ENCODE peak calls at places on chromosomes 5 and 9, in ten cellular contexts. One of them, this sample, is unnamed.

GRCh38 chr5:77176429-77176828 is 34.1 kb upstream of the PDE8B start:
- DNase-seq in mesenchymal stem cell: no peak
- DNase-seq in amniotic stem cell: no peak
- DNase-seq in psoas muscle: no peak
- DNase-seq in left cardiac atrium: no peak
- DNase-seq in iris pigment epithelial cell: no peak
- DNase-seq in body of pancreas: no peak
- DNase-seq in NCI-H460: no peak
- DNase-seq in substantia nigra: no peak
- DNase-seq in CD4-positive, CD25-positive, alpha-beta regulatory T cell: no peak
- DNase-seq in this sample: no peak

GRCh38 chr5:43482490-43483064 is 1.1 kb downstream of the TMEM267 start:
- DNase-seq in substantia nigra: no peak
- DNase-seq in body of pancreas: no peak
- DNase-seq in iris pigment epithelial cell: peak; percentile 19
- DNase-seq in mesenchymal stem cell: no peak
- DNase-seq in amniotic stem cell: no peak
- DNase-seq in NCI-H460: peak; percentile 21
- DNase-seq in CD4-positive, CD25-positive, alpha-beta regulatory T cell: no peak
- DNase-seq in psoas muscle: no peak
- DNase-seq in left cardiac atrium: no peak
- DNase-seq in this sample: peak; percentile 2

GRCh38 chr5:76303917-76304316 is 99.2 kb upstream of the IQGAP2 start:
- DNase-seq in CD4-positive, CD25-positive, alpha-beta regulatory T cell: peak; percentile 78
- DNase-seq in body of pancreas: peak; percentile 25
- DNase-seq in psoas muscle: no peak
- DNase-seq in NCI-H460: no peak
- DNase-seq in amniotic stem cell: no peak
- DNase-seq in mesenchymal stem cell: no peak
- DNase-seq in iris pigment epithelial cell: peak; percentile 11
- DNase-seq in substantia nigra: no peak
- DNase-seq in left cardiac atrium: no peak
- DNase-seq in this sample: no peak

GRCh38 chr5:34957857-34958690 is 28.7 kb downstream of the DNAJC21 start:
- DNase-seq in mesenchymal stem cell: peak; percentile 52
- DNase-seq in body of pancreas: peak; percentile 46
- DNase-seq in psoas muscle: no peak
- DNase-seq in substantia nigra: no peak
- DNase-seq in CD4-positive, CD25-positive, alpha-beta regulatory T cell: peak; percentile 20
- DNase-seq in amniotic stem cell: no peak
- DNase-seq in iris pigment epithelial cell: peak; percentile 58
- DNase-seq in left cardiac atrium: no peak
- DNase-seq in NCI-H460: peak; percentile 24
- DNase-seq in this sample: no peak

GRCh38 chr9:65435464-65435863 is 150.5 kb upstream of the FOXD4L5 start:
- DNase-seq in NCI-H460: no peak
- DNase-seq in iris pigment epithelial cell: no peak
- DNase-seq in left cardiac atrium: no peak
- DNase-seq in body of pancreas: no peak
- DNase-seq in amniotic stem cell: no peak
- DNase-seq in CD4-positive, CD25-positive, alpha-beta regulatory T cell: no peak
- DNase-seq in mesenchymal stem cell: no peak
- DNase-seq in substantia nigra: no peak
- DNase-seq in psoas muscle: no peak
- DNase-seq in this sample: no peak

GRCh38 chr5:77852514-77853352 is 76.6 kb upstream of the TBCA start:
- DNase-seq in mesenchymal stem cell: peak; percentile 73
- DNase-seq in amniotic stem cell: no peak
- DNase-seq in body of pancreas: peak; percentile 58
- DNase-seq in iris pigment epithelial cell: peak; percentile 88
- DNase-seq in psoas muscle: peak; percentile 50
- DNase-seq in NCI-H460: no peak
- DNase-seq in substantia nigra: peak; percentile 35
- DNase-seq in CD4-positive, CD25-positive, alpha-beta regulatory T cell: peak; percentile 33
- DNase-seq in left cardiac atrium: peak; percentile 50
- DNase-seq in this sample: peak; percentile 55

GRCh38 chr5:40198736-40199135 is 481.0 kb upstream of the PTGER4 start:
- DNase-seq in CD4-positive, CD25-positive, alpha-beta regulatory T cell: no peak
- DNase-seq in amniotic stem cell: no peak
- DNase-seq in NCI-H460: no peak
- DNase-seq in iris pigment epithelial cell: peak; percentile 10
- DNase-seq in body of pancreas: no peak
- DNase-seq in mesenchymal stem cell: no peak
- DNase-seq in psoas muscle: no peak
- DNase-seq in substantia nigra: no peak
- DNase-seq in left cardiac atrium: no peak
- DNase-seq in this sample: peak; percentile 22

GRCh38 chr5:126348855-126349635 is 74.2 kb upstream of the GRAMD2B start:
- DNase-seq in NCI-H460: no peak
- DNase-seq in body of pancreas: no peak
- DNase-seq in amniotic stem cell: no peak
- DNase-seq in iris pigment epithelial cell: peak; percentile 51
- DNase-seq in CD4-positive, CD25-positive, alpha-beta regulatory T cell: no peak
- DNase-seq in substantia nigra: no peak
- DNase-seq in mesenchymal stem cell: no peak
- DNase-seq in psoas muscle: no peak
- DNase-seq in left cardiac atrium: no peak
- DNase-seq in this sample: no peak

GRCh38 chr5:42636425-42636824 is 120.2 kb upstream of the CCDC152 start:
- DNase-seq in body of pancreas: no peak
- DNase-seq in iris pigment epithelial cell: no peak
- DNase-seq in psoas muscle: no peak
- DNase-seq in left cardiac atrium: no peak
- DNase-seq in mesenchymal stem cell: no peak
- DNase-seq in substantia nigra: no peak
- DNase-seq in NCI-H460: peak; percentile 5
- DNase-seq in amniotic stem cell: no peak
- DNase-seq in CD4-positive, CD25-positive, alpha-beta regulatory T cell: no peak
- DNase-seq in this sample: no peak

GRCh38 chr5:33321026-33321425 is 119.7 kb upstream of the TARS1 start:
- DNase-seq in body of pancreas: peak; percentile 8
- DNase-seq in psoas muscle: no peak
- DNase-seq in iris pigment epithelial cell: peak; percentile 96
- DNase-seq in substantia nigra: no peak
- DNase-seq in mesenchymal stem cell: peak; percentile 79
- DNase-seq in CD4-positive, CD25-positive, alpha-beta regulatory T cell: no peak
- DNase-seq in left cardiac atrium: peak; percentile 34
- DNase-seq in NCI-H460: no peak
- DNase-seq in amniotic stem cell: peak; percentile 80
- DNase-seq in this sample: no peak

This sample was measured in SK-N-MC.